ENCODE peak calls at places on chromosomes 1 and 21, in five cellular contexts. One of them, this sample, is unnamed.

GRCh38 chr1:153292740-153293479 is 19.8 kb downstream of the PGLYRP3 start:
- DNase-seq in nephron progenitor cell: no peak
- DNase-seq in mesendoderm: peak; percentile 54
- DNase-seq in GM06990: no peak
- DNase-seq in amniotic stem cell: no peak
- DNase-seq in this sample: no peak

GRCh38 chr1:182217071-182217470 is 155.6 kb upstream of the ZNF648 start:
- DNase-seq in mesendoderm: no peak
- DNase-seq in amniotic stem cell: no peak
- DNase-seq in nephron progenitor cell: no peak
- DNase-seq in GM06990: no peak
- DNase-seq in this sample: no peak

GRCh38 chr1:110737206-110737605 is 62.5 kb upstream of the KCNA3 start:
- DNase-seq in mesendoderm: no peak
- DNase-seq in amniotic stem cell: no peak
- DNase-seq in GM06990: no peak
- DNase-seq in nephron progenitor cell: no peak
- DNase-seq in this sample: no peak

GRCh38 chr21:41149199-41149598 is 18.8 kb upstream of the BACE2 start:
- DNase-seq in nephron progenitor cell: no peak
- DNase-seq in GM06990: no peak
- DNase-seq in mesendoderm: no peak
- DNase-seq in amniotic stem cell: no peak
- DNase-seq in this sample: no peak

GRCh38 chr1:204528677-204529076 is 12.5 kb downstream of the MDM4 start:
- DNase-seq in mesendoderm: no peak
- DNase-seq in GM06990: no peak
- DNase-seq in amniotic stem cell: no peak
- DNase-seq in nephron progenitor cell: no peak
- DNase-seq in this sample: no peak

GRCh38 chr1:12417389-12417788 is 187.6 kb downstream of the VPS13D start:
- DNase-seq in mesendoderm: no peak
- DNase-seq in amniotic stem cell: no peak
- DNase-seq in GM06990: no peak
- DNase-seq in nephron progenitor cell: no peak
- DNase-seq in this sample: no peak

GRCh38 chr21:14916676-14917141 is 148.1 kb downstream of the NRIP1 start:
- DNase-seq in mesendoderm: peak; percentile 54
- DNase-seq in amniotic stem cell: no peak
- DNase-seq in GM06990: no peak
- DNase-seq in nephron progenitor cell: no peak
- DNase-seq in this sample: no peak

GRCh38 chr1:36771678-36772284 is 262.5 kb downstream of the GRIK3 start:
- DNase-seq in amniotic stem cell: no peak
- DNase-seq in GM06990: no peak
- DNase-seq in nephron progenitor cell: peak; percentile 27
- DNase-seq in mesendoderm: no peak
- DNase-seq in this sample: no peak

GRCh38 chr1:22788298-22788697 is 77.7 kb downstream of the EPHB2 start:
- DNase-seq in nephron progenitor cell: peak; percentile 30
- DNase-seq in amniotic stem cell: no peak
- DNase-seq in GM06990: no peak
- DNase-seq in mesendoderm: no peak
- DNase-seq in this sample: no peak

GRCh38 chr21:42632336-42632751 is 21.1 kb upstream of the PDE9A start:
- DNase-seq in nephron progenitor cell: no peak
- DNase-seq in amniotic stem cell: no peak
- DNase-seq in mesendoderm: no peak
- DNase-seq in GM06990: no peak
- DNase-seq in this sample: no peak

GRCh38 chr1:150696590-150696989 is 364 bp downstream of the GOLPH3L start:
- DNase-seq in mesendoderm: peak; percentile 23
- DNase-seq in GM06990: no peak
- DNase-seq in nephron progenitor cell: no peak
- DNase-seq in amniotic stem cell: no peak
- DNase-seq in this sample: no peak

GRCh38 chr1:226958300-226958699 is 18.2 kb downstream of the COQ8A start:
- DNase-seq in mesendoderm: no peak
- DNase-seq in amniotic stem cell: no peak
- DNase-seq in GM06990: no peak
- DNase-seq in nephron progenitor cell: no peak
- DNase-seq in this sample: no peak

GRCh38 chr1:22380024-22380785 is 71.4 kb upstream of the ZBTB40 start:
- DNase-seq in mesendoderm: peak; percentile 64
- DNase-seq in GM06990: no peak
- DNase-seq in nephron progenitor cell: no peak
- DNase-seq in amniotic stem cell: no peak
- DNase-seq in this sample: no peak

GRCh38 chr1:112710586-112710985 is 3.7 kb upstream of the RHOC start:
- DNase-seq in mesendoderm: no peak
- DNase-seq in GM06990: no peak
- DNase-seq in nephron progenitor cell: no peak
- DNase-seq in amniotic stem cell: no peak
- DNase-seq in this sample: no peak

GRCh38 chr1:8602471-8603219 is 214.8 kb downstream of the RERE start:
- DNase-seq in GM06990: no peak
- DNase-seq in nephron progenitor cell: no peak
- DNase-seq in mesendoderm: no peak
- DNase-seq in amniotic stem cell: no peak
- DNase-seq in this sample: peak; percentile 46

GRCh38 chr1:67194209-67194863 is 28.1 kb downstream of the IL23R start:
- DNase-seq in amniotic stem cell: no peak
- DNase-seq in nephron progenitor cell: no peak
- DNase-seq in mesendoderm: peak; percentile 16
- DNase-seq in GM06990: peak; percentile 30
- DNase-seq in this sample: peak; percentile 78

GRCh38 chr1:226664413-226665101 is 74.5 kb downstream of the ITPKB start:
- DNase-seq in mesendoderm: peak; percentile 47
- DNase-seq in amniotic stem cell: peak; percentile 24
- DNase-seq in nephron progenitor cell: no peak
- DNase-seq in GM06990: no peak
- DNase-seq in this sample: no peak

GRCh38 chr1:41840592-41841246 is 78.0 kb downstream of the HIVEP3 start:
- DNase-seq in amniotic stem cell: no peak
- DNase-seq in mesendoderm: no peak
- DNase-seq in GM06990: no peak
- DNase-seq in nephron progenitor cell: no peak
- DNase-seq in this sample: peak; percentile 1

GRCh38 chr1:46041974-46042373 is 90.5 kb downstream of the PIK3R3 start:
- DNase-seq in mesendoderm: no peak
- DNase-seq in GM06990: no peak
- DNase-seq in amniotic stem cell: no peak
- DNase-seq in nephron progenitor cell: no peak
- DNase-seq in this sample: no peak

GRCh38 chr1:59025201-59025600 is 241.4 kb upstream of the JUN start:
- DNase-seq in amniotic stem cell: no peak
- DNase-seq in nephron progenitor cell: no peak
- DNase-seq in mesendoderm: no peak
- DNase-seq in GM06990: no peak
- DNase-seq in this sample: peak; percentile 21

GRCh38 chr1:60589916-60590315 is 492.4 kb upstream of the NFIA start:
- DNase-seq in amniotic stem cell: no peak
- DNase-seq in mesendoderm: no peak
- DNase-seq in GM06990: no peak
- DNase-seq in nephron progenitor cell: no peak
- DNase-seq in this sample: no peak

This sample was measured in GM12865.